ENCODE peak calls at places on chromosomes 11 and 22, in six cellular contexts. O, Z, I, R, E and S are unnamed samples.

GRCh38 chr11:9858822-9859221 is 194.9 kb downstream of the SWAP70 start:
- DNase-seq in O (no peak), Z (peak; percentile 32), I (no peak), R (no peak), E (no peak), S (no peak)

GRCh38 chr11:58927393-58928081 is 11.8 kb upstream of the GLYATL1 start:
- DNase-seq in O (no peak), Z (peak; percentile 92), I (no peak), R (no peak), E (no peak), S (peak; percentile 73)

GRCh38 chr22:45009881-45010531 is at the start of gene PHF21B:
- DNase-seq in O (no peak), Z (peak; percentile 94), I (no peak), R (no peak), E (no peak), S (peak; percentile 89)

GRCh38 chr11:5737672-5738071 is 1.4 kb downstream of the OR56B1 start:
- DNase-seq in O (no peak), Z (no peak), I (no peak), R (no peak), E (no peak), S (no peak)

GRCh38 chr11:35584321-35584720 is 33.9 kb upstream of the FJX1 start:
- DNase-seq in O (no peak), Z (no peak), I (no peak), R (no peak), E (no peak), S (no peak)

GRCh38 chr11:132452616-132453015 is 1079.7 kb downstream of the OPCML start:
- DNase-seq in O (no peak), Z (no peak), I (no peak), R (no peak), E (no peak), S (no peak)

GRCh38 chr11:119684361-119685072 is 44.5 kb downstream of the NECTIN1 start:
- DNase-seq in O (peak; percentile 79), Z (no peak), I (no peak), R (no peak), E (no peak), S (no peak)

GRCh38 chr11:128720522-128720985 is 26.7 kb downstream of the FLI1 start:
- DNase-seq in O (no peak), Z (peak; percentile 12), I (no peak), R (no peak), E (no peak), S (no peak)

GRCh38 chr22:18057568-18058209 is 20.1 kb upstream of the PEX26 start:
- DNase-seq in O (peak; percentile 90), Z (no peak), I (peak; percentile 94), R (peak; percentile 93), E (peak; percentile 79), S (no peak)

GRCh38 chr11:8829556-8829955 is 81.4 kb upstream of the AKIP1 start:
- DNase-seq in O (no peak), Z (no peak), I (no peak), R (no peak), E (no peak), S (peak; percentile 7)

GRCh38 chr22:48239461-48240164 is 1477.2 kb downstream of the TBC1D22A start:
- DNase-seq in O (no peak), Z (no peak), I (no peak), R (peak; percentile 17), E (no peak), S (peak; percentile 62)

GRCh38 chr22:30312053-30312452 is 14.7 kb downstream of the TBC1D10A start:
- DNase-seq in O (no peak), Z (no peak), I (peak; percentile 66), R (no peak), E (no peak), S (no peak)

GRCh38 chr11:134939905-134940304 is 527.9 kb upstream of the B3GAT1 start:
- DNase-seq in O (no peak), Z (peak; percentile 52), I (no peak), R (no peak), E (no peak), S (no peak)

GRCh38 chr11:19978668-19979518 is 181.4 kb downstream of the DBX1 start:
- DNase-seq in O (peak; percentile 52), Z (no peak), I (peak; percentile 51), R (no peak), E (no peak), S (no peak)

GRCh38 chr11:19982761-19983495 is 177.3 kb downstream of the DBX1 start:
- DNase-seq in O (no peak), Z (no peak), I (no peak), R (no peak), E (no peak), S (no peak)

GRCh38 chr11:19980388-19980787 is 179.9 kb downstream of the DBX1 start:
- DNase-seq in O (no peak), Z (no peak), I (no peak), R (no peak), E (no peak), S (no peak)

GRCh38 chr11:19979519-19979845 is 180.8 kb downstream of the DBX1 start:
- DNase-seq in O (no peak), Z (no peak), I (no peak), R (no peak), E (no peak), S (no peak)

DNA sequence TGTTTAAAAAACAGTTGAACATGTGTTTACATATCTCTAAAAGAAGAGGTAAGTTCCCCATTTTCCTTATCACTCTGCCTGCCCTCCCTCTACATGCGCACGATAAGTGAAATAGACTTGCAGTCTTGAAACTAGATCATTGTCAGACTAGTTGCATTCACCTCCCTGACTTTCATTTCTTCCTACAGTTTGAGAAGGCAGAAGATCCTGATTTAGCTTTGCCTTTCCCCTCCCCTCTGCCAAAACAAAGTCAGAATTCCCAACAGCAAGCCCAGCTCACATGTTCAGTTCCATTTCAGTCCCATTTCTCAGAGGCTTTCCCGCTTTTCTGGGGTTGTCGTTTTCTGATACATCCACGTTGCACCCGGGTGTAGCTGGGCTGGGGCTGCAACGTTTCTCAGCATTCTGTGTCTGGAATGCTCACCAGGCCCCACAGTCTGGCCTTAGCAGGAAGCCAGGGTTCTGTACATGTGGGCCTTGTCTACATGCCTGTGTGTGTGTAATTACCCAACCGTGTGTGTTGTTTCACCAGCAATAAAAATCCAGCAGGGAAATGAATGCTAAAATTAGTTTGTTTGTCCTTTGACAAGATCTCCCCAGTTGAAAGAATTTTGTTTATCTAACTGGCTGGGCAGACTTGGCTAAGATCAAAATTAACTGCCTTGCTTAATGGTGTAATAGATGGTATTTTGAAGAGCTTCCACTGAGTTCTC is 179.2 kb downstream of the DBX1 start:
- DNase-seq in O (no peak), Z (no peak), I (peak; percentile 35), R (peak; percentile 72), E (no peak), S (no peak)
- TF ChIP-seq CTCF in O (no peak), Z (no peak), I (no peak), R (no peak), E (no peak), S (no peak)

GRCh38 chr11:61160487-61161189 is 588 bp downstream of the VPS37C start:
- DNase-seq in O (no peak), Z (no peak), I (no peak), R (no peak), E (no peak), S (no peak)

GRCh38 chr11:61162092-61162935 is 1.1 kb upstream of the VPS37C start:
- DNase-seq in O (no peak), Z (peak; percentile 40), I (no peak), R (no peak), E (no peak), S (no peak)

GRCh38 chr11:61163714-61164609 is 2.7 kb upstream of the VPS37C start:
- DNase-seq in O (no peak), Z (no peak), I (no peak), R (no peak), E (no peak), S (no peak)

GRCh38 chr11:61158691-61159381 is 2.4 kb downstream of the VPS37C start:
- DNase-seq in O (no peak), Z (no peak), I (peak; percentile 22), R (no peak), E (no peak), S (no peak)

DNA sequence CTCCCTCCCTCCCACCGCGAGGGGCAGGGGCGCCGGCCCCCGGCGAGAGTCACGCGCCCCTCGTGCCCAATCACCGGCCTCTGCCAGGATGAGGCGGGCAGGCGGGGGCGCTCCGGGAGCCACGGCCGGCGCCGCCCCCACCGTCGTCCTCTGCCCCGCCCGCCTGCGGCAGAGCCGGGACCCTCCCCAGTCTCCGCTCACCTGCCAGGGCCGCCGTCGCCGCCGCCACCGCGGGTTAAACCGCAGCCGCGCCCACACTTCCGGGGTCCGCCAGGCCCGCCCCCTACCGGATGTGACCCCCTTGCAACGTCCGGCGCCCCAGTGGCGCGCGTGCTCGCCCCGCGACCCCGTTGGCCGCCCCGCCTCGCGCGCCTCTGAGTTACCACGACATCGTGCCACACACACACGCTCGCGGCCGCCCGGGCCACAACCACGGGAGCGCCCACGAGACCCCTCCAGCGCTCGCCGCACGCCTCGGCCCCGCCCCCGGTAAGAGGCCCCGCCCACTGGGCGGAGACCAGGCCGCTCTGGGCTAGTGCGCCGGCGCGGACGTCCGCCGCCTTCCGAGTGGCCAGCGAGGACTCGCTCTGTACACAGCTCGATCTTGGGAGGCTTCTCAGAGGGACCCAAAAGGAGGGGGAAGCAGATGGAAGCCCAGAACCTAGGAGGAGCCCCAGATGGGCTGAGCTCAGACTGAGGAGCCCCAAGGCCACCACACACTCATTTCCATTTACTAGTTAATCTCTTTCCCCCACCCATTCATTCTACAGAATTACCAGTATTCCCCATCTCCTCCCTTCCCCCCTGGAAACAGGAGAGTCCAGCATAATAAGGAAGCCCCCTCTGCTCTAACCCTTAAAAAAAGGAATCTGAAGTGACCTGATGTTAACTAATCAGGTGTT is at the start of gene VPS37C:
- DNase-seq in O (peak; percentile 77), Z (peak; percentile 91), I (peak; percentile 74), R (peak; percentile 93), E (peak; percentile 74), S (peak; percentile 96)
- TF ChIP-seq CTCF in O (no peak), Z (no peak), I (no peak), R (peak; percentile 22), E (no peak), S (peak; percentile 46)

DNA sequence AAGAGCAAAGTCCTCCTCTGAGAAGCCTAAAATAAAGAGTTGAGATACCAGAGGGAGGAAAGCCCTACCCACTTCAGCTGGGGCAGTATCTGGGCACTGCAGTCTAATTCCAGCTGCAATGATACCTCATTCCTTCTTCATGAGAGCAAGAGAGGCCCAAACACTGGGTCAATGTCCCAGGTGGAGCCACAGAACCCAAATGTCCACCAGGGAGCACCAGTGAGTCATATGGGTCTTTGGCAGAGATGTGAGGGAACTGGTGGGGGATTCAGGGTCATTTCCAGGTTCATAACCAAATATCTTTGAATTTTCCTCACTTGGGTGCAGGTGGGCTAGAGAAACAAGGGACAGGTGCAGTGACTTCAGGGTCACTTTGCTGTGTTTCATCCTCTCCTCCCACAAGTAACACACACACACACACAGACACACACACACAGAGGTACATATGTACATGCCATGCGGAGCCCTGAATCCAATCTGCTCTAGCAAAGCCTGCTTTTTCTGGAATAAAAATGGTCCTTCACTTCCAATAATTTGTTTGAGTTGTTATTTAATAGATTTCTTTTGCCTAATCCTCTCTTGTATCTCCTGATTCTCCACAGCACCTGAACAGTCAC is 585.4 kb downstream of the SOX6 start:
- DNase-seq in O (no peak), Z (peak; percentile 57), I (no peak), R (no peak), E (no peak), S (no peak)
- TF ChIP-seq CTCF in O (no peak), Z (peak; percentile 80), I (peak; percentile 51), R (peak; percentile 46), E (no peak), S (peak; percentile 71)

DNA sequence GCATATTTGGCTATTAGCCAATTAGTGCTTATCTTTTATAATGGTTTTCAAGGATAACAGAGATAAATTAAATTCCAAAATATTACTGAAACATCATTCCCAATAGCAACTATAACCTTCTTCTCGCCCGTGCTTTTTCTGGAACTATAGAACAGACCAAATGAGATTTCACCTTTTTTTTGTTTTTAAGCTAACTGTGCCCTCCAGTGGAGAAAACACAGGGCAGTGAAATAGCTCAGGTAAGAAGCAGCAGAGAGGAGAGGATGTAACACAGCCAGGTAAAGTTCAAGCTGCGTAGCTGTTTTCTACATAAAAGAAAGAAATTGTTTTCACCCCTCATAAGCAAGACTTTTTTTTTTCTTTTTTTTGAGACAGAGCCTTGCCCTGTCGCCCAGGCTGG is 28.2 kb downstream of the HSD17B12 start:
- DNase-seq in O (no peak), Z (no peak), I (no peak), R (no peak), E (no peak), S (no peak)
- TF ChIP-seq CTCF in O (no peak), Z (peak; percentile 46), I (no peak), R (peak; percentile 31), E (no peak), S (no peak)